ENCODE peak calls at places on chromosomes 11 and 22, in four cellular contexts. L is ovary, S is hepatocyte, N is left ventricle myocardium inferior. E is an unnamed sample.

GRCh38 chr22:37972527-37972926 is 11.8 kb downstream of the SOX10 start:
- DNase-seq in L (peak), S (no peak), N (no peak), E (no peak)

GRCh38 chr22:46036558-46037408 is 59.8 kb upstream of the WNT7B start:
- DNase-seq in L (peak), S (peak), N (no peak), E (no peak)

GRCh38 chr11:18393581-18394299 is 623 bp upstream of the LDHA start:
- DNase-seq in L (no peak), S (peak), N (no peak), E (no peak)

GRCh38 chr11:131977854-131978253 is 607.4 kb downstream of the NTM start:
- DNase-seq in L (no peak), S (no peak), N (no peak), E (peak)

GRCh38 chr11:4522339-4522738 is 22.7 kb upstream of the OR52M1 start:
- DNase-seq in L (no peak), S (no peak), N (no peak), E (no peak)

GRCh38 chr11:73266644-73267015 is 5.5 kb upstream of the P2RY6 start:
- DNase-seq in L (no peak), S (no peak), N (no peak), E (no peak)

GRCh38 chr11:114026355-114026754 is 33.2 kb upstream of the ZBTB16 start:
- DNase-seq in L (no peak), S (peak), N (no peak), E (no peak)

GRCh38 chr22:41992496-41992895 is 6.1 kb upstream of the WBP2NL start:
- DNase-seq in L (no peak), S (no peak), N (no peak), E (no peak)

GRCh38 chr11:5815534-5815933 is 6.8 kb downstream of the OR52N2 start:
- DNase-seq in L (no peak), S (no peak), N (no peak), E (no peak)

GRCh38 chr11:66011239-66011784 is 496 bp upstream of the CST6 start:
- DNase-seq in L (no peak), S (peak), N (no peak), E (no peak)

GRCh38 chr11:119284344-119285157 is 32.4 kb downstream of the MCAM start:
- DNase-seq in L (no peak), S (peak), N (no peak), E (peak)

GRCh38 chr11:61860054-61860903 is 31.1 kb downstream of the FADS3 start:
- DNase-seq in L (peak), S (no peak), N (peak), E (peak)

GRCh38 chr22:27834364-27835185 is 33.0 kb upstream of the MN1 start:
- DNase-seq in L (no peak), S (no peak), N (no peak), E (no peak)

GRCh38 chr22:39317084-39317755 is 2.2 kb downstream of the RPL3 start:
- DNase-seq in L (no peak), S (no peak), N (no peak), E (no peak)

GRCh38 chr11:69007978-69008381 is 5.1 kb downstream of the MRGPRF start:
- DNase-seq in L (peak), S (peak), N (no peak), E (no peak)

GRCh38 chr11:95241673-95242072 is 10.7 kb upstream of the SESN3 start:
- DNase-seq in L (no peak), S (no peak), N (no peak), E (no peak)

GRCh38 chr11:45285931-45286632 is at the start of gene SYT13:
- DNase-seq in L (no peak), S (peak), N (no peak), E (no peak)

GRCh38 chr22:29663230-29663826 is 56.5 kb upstream of the CABP7 start:
- DNase-seq in L (no peak), S (no peak), N (no peak), E (peak)

GRCh38 chr22:17581056-17581455 is 17.8 kb downstream of the SLC25A18 start:
- DNase-seq in L (no peak), S (no peak), N (no peak), E (no peak)

GRCh38 chr11:72789493-72790131 is 4.2 kb downstream of the STARD10 start:
- DNase-seq in L (no peak), S (no peak), N (peak), E (no peak)

GRCh38 chr11:10646005-10646404 is 47.5 kb downstream of the IRAG1 start:
- DNase-seq in L (no peak), S (no peak), N (no peak), E (no peak)

GRCh38 chr22:50674127-50674493 is 1.5 kb downstream of the SHANK3 start:
- DNase-seq in L (no peak), S (peak), N (no peak), E (no peak)

GRCh38 chr11:8247312-8247711 is 16.4 kb downstream of the LMO1 start:
- DNase-seq in L (no peak), S (no peak), N (no peak), E (no peak)

GRCh38 chr11:1871531-1871930 is 18.6 kb downstream of the LSP1 start:
- DNase-seq in L (no peak), S (no peak), N (peak), E (no peak)
- H3K4me3 ChIP-seq in L (peak), S (no peak), N (peak), E (no peak)

DNA sequence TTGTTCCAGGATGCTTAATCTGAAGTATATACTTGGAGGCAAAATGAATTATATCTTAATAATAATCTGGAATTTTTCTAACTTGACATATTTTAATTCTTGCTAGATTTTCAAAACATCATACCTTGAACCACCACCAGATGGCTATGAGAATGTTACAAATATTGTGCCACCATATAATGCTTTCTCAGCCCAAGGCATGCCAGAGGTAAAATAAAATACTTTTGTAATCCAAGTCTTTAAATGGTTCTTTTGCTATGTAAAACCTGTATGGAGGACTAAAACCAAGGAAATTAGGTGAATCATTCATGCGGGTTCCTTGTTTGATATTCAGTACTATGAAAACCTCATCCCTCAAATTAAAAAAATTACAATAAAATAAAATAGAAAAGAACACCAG is 14.4 kb downstream of the NAALAD2 start:
- DNase-seq in L (no peak), S (no peak), N (no peak), E (no peak)
- TF ChIP-seq CTCF in L (no peak), S (no peak), N (no peak), E (no peak)

GRCh38 chr22:23128269-23129108 is 13.3 kb downstream of the RSPH14 start:
- DNase-seq in L (peak), S (peak), N (peak), E (peak)

GRCh38 chr22:23130697-23131096 is 11.1 kb downstream of the RSPH14 start:
- DNase-seq in L (no peak), S (no peak), N (no peak), E (no peak)

GRCh38 chr22:23127788-23128187 is 14.0 kb downstream of the RSPH14 start:
- DNase-seq in L (no peak), S (no peak), N (no peak), E (no peak)

GRCh38 chr22:23127055-23127756 is 14.6 kb downstream of the RSPH14 start:
- DNase-seq in L (no peak), S (no peak), N (no peak), E (no peak)

DNA sequence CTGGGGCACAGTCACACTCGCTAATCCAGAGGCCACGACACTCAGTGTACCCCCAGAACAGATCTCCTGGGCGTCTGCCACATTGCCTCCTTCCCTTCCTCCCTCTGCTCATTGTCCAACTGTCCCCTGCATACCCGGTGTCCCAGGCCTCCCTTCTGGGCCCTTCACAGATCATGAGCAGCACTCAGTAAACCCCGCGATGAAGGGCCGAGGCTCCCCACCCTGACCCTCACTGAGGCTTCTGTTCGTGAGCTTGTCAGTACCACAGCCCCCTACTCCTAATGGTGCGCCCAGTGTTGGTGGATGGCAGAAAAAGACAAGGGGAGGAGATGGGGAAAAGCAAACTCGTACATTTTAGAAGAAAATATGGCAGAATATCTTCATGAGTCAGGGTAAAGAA is 12.6 kb downstream of the RSPH14 start:
- DNase-seq in L (no peak), S (no peak), N (no peak), E (no peak)
- H3K4me3 ChIP-seq in L (no peak), S (no peak), N (no peak), E (no peak)

GRCh38 chr22:35727436-35727835 is 9.8 kb downstream of the APOL5 start:
- DNase-seq in L (no peak), S (no peak), N (no peak), E (no peak)
- TF ChIP-seq CTCF in L (no peak), S (no peak), N (no peak), E (no peak)

DNA sequence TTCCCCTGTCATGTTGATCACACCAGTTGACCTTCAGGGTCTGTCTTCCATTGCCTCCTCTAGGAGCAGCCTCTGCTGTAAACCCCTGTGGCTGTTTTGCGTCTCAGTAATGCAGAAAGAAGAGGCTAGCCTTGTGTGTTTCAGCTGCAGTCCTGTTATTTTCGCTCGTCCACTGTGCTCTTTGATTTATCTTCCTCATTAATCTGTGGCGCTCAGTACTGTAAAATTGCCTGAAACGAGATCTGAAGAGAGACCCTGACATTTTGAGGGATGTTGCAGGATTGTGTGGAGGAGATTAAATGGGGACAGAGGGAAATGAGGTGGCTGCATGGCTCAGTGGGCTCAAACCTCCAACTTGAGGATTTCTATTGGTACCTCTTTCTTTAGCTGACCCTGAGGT is 163.7 kb downstream of the DBX1 start:
- DNase-seq in L (no peak), S (no peak), N (no peak), E (no peak)
- H3K4me3 ChIP-seq in L (no peak), S (no peak), N (no peak), E (no peak)

GRCh38 chr22:49603016-49603415 is 224.7 kb downstream of the BRD1 start:
- DNase-seq in L (no peak), S (no peak), N (no peak), E (no peak)
- TF ChIP-seq CTCF in L (no peak), S (no peak), N (no peak), E (no peak)

GRCh38 chr11:64084962-64085710 is 49.4 kb downstream of the FLRT1 start:
- DNase-seq in L (no peak), S (peak), N (no peak), E (no peak)
- H3K4me3 ChIP-seq in L (no peak), S (no peak), N (no peak), E (no peak)